ENCODE peak calls at places on chromosomes 5 and 9, in five cellular contexts. C is mammary epithelial cell; A is HepG2; V is heart right ventricle; D is CD8-positive, alpha-beta memory T cell. J is an unnamed sample. For H3K36me3, the result is how much of the 10 kb centered on the place peaks cover.

GRCh38 chr9:125829743-125830142 is 82.6 kb downstream of the PBX3 start:
- DNase-seq in V (no peak), D (peak), C (no peak), A (no peak), J (peak)

GRCh38 chr9:81052846-81053245 is 636.5 kb downstream of the TLE1 start:
- DNase-seq in C (peak), D (no peak), V (no peak), A (no peak), J (no peak)

GRCh38 chr9:110114888-110115259 is 93.1 kb downstream of the C9orf152 start:
- DNase-seq in D (no peak), A (no peak), C (no peak), V (no peak), J (no peak)

GRCh38 chr9:37943329-37944265 is 39.7 kb upstream of the SLC25A51 start:
- DNase-seq in V (peak), D (no peak), A (no peak), C (peak), J (peak)

GRCh38 chr5:166671818-166672217 is 1619.6 kb upstream of the WWC1 start:
- DNase-seq in D (no peak), C (no peak), V (no peak), A (no peak), J (no peak)

GRCh38 chr5:94575196-94575595 is 43.2 kb downstream of the KIAA0825 start:
- DNase-seq in C (no peak), A (no peak), D (no peak), V (no peak), J (no peak)

GRCh38 chr5:3325206-3325605 is 270.4 kb upstream of the IRX1 start:
- DNase-seq in C (peak), D (no peak), A (no peak), V (peak), J (peak)

GRCh38 chr5:168908207-168908606 is 329.0 kb upstream of the PANK3 start:
- DNase-seq in V (no peak), A (no peak), C (peak), D (no peak), J (no peak)

GRCh38 chr9:6354072-6354686 is 26.0 kb downstream of the TPD52L3 start:
- DNase-seq in V (no peak), A (peak), C (peak), D (no peak), J (peak)

GRCh38 chr5:22521521-22521920 is 331.6 kb downstream of the CDH12 start:
- DNase-seq in D (no peak), C (no peak), A (no peak), V (no peak), J (no peak)

GRCh38 chr5:56507348-56507930 is 274.3 kb upstream of the ANKRD55 start:
- DNase-seq in V (no peak), D (no peak), C (no peak), A (peak), J (no peak)

GRCh38 chr5:30103056-30104020 is 1090.1 kb upstream of the CDH6 start:
- DNase-seq in D (no peak), C (no peak), V (no peak), A (no peak), J (peak)

GRCh38 chr5:172523146-172523745 is 68.9 kb upstream of the SH3PXD2B start:
- DNase-seq in V (no peak), C (no peak), D (no peak), A (no peak), J (no peak)

GRCh38 chr5:134051305-134051704 is 46.5 kb upstream of the VDAC1 start:
- DNase-seq in A (no peak), D (no peak), C (peak), V (no peak), J (no peak)

GRCh38 chr5:60504342-60504741 is 195.6 kb downstream of the DEPDC1B start:
- DNase-seq in V (no peak), D (no peak), C (no peak), A (no peak), J (no peak)

GRCh38 chr5:36373527-36374086 is 71.9 kb upstream of the RANBP3L start:
- DNase-seq in D (no peak), A (peak), C (peak), V (peak), J (peak)

GRCh38 chr5:73370620-73371583 is 77.7 kb downstream of the FOXD1 start:
- DNase-seq in C (peak), V (no peak), A (no peak), D (no peak), J (peak)

GRCh38 chr9:113516840-113517577 is 53.5 kb downstream of the RGS3 start:
- DNase-seq in D (peak), C (no peak), A (no peak), V (no peak), J (no peak)

GRCh38 chr5:38426493-38426892 is 130.0 kb downstream of the LIFR start:
- DNase-seq in A (no peak), C (peak), V (no peak), D (no peak), J (no peak)

GRCh38 chr9:109771084-109771483 is 8.9 kb upstream of the PALM2AKAP2 start:
- DNase-seq in C (no peak), V (no peak), D (no peak), A (no peak), J (peak)

GRCh38 chr9:89863837-89864236 is 259.0 kb downstream of the GADD45G start:
- DNase-seq in C (no peak), D (no peak), V (no peak), A (no peak), J (no peak)

GRCh38 chr9:131478421-131478868 is 24.3 kb upstream of the POMT1 start:
- DNase-seq in D (peak), A (peak), V (peak), C (no peak), J (peak)

GRCh38 chr5:80437326-80437725 is 29.5 kb downstream of the ZFYVE16 start:
- DNase-seq in D (no peak), C (no peak), V (no peak), A (no peak), J (no peak)
- H3K36me3 ChIP-seq in D (under half), C (under half), V (half or more), A (under half), J (under half)

GRCh38 chr5:179887802-179888201 is 19.9 kb downstream of the TBC1D9B start:
- DNase-seq in A (no peak), D (no peak), C (no peak), V (no peak), J (no peak)
- H3K36me3 ChIP-seq in A (under half), D (under half), C (under half), V (half or more), J (half or more)

DNA sequence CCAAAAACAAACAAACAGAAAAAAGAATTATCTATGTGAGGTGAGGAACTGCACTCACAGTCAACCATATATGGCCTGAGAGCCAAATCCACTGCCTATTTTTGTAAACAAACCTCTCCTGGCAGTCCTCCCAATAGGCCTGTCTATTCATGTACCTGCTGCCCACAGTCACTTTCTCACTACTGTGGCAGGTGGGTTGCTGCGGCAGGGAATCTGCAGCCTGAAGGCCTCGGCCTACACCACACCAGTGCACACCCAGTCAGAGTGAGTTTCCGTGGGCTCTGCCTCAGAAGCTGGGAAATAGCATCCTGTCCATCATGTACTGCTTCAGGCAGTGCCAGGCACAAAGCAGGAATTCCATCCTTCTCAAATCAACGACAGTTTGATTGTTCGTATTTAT is 82.3 kb downstream of the SPTLC1 start:
- DNase-seq in C (peak), D (no peak), A (no peak), V (no peak), J (no peak)
- H3K36me3 ChIP-seq in C (under half), D (under half), A (under half), V (half or more), J (under half)

GRCh38 chr9:4397917-4398316 is 92.4 kb upstream of the SLC1A1 start:
- DNase-seq in A (no peak), C (peak), D (no peak), V (no peak), J (no peak)
- H3K36me3 ChIP-seq in A (under half), C (under half), D (under half), V (under half), J (under half)